ENCODE peak calls at places on chromosomes 4 and X, in seven cellular contexts. Y, F, Q, R, N, C and I are unnamed samples.

GRCh38 chr4:182724414-182724813 is 192.8 kb downstream of the DCTD start:
- DNase-seq in N (peak; percentile 2), R (no peak), Y (no peak), F (no peak), Q (peak; percentile 46), C (peak; percentile 59), I (no peak)

GRCh38 chrX:130523460-130524394 is 121.9 kb downstream of the RBMX2 start:
- DNase-seq in Y (no peak), F (no peak), N (no peak), R (peak; percentile 64), C (no peak), Q (peak; percentile 11), I (peak; percentile 6)

GRCh38 chrX:153873282-153874090 is 12.5 kb downstream of the L1CAM start:
- DNase-seq in Y (no peak), Q (no peak), N (no peak), R (no peak), F (no peak), C (no peak), I (no peak)

GRCh38 chr4:69707807-69708206 is 52.6 kb downstream of the SULT1B1 start:
- DNase-seq in C (no peak), Q (no peak), F (no peak), R (no peak), Y (no peak), N (no peak), I (no peak)

GRCh38 chr4:7652906-7653305 is 218.2 kb upstream of the PSAPL1 start:
- DNase-seq in C (no peak), Q (no peak), F (no peak), R (no peak), Y (no peak), N (no peak), I (no peak)

GRCh38 chrX:44282753-44283152 is 60.7 kb downstream of the EFHC2 start:
- DNase-seq in C (no peak), Y (no peak), F (no peak), Q (no peak), N (no peak), R (no peak), I (no peak)

GRCh38 chr4:62263454-62263853 is 1063.3 kb downstream of the ADGRL3 start:
- DNase-seq in R (no peak), Q (no peak), N (no peak), C (no peak), F (no peak), Y (no peak), I (no peak)

GRCh38 chr4:169293343-169294176 is 22.8 kb upstream of the SH3RF1 start:
- DNase-seq in N (no peak), R (no peak), Q (no peak), C (no peak), F (peak; percentile 24), Y (no peak), I (no peak)

GRCh38 chrX:126733874-126734273 is 85.7 kb upstream of the PRR32 start:
- DNase-seq in F (no peak), Y (no peak), N (no peak), Q (no peak), R (no peak), C (no peak), I (no peak)

GRCh38 chrX:104987063-104987462 is 233.4 kb downstream of the TEX13A start:
- DNase-seq in C (no peak), R (no peak), N (no peak), F (no peak), Y (no peak), Q (no peak), I (no peak)

GRCh38 chr4:145709843-145710242 is 29.9 kb downstream of the C4orf51 start:
- DNase-seq in R (no peak), N (peak; percentile 87), C (no peak), Y (no peak), Q (peak; percentile 90), F (no peak), I (no peak)

GRCh38 chrX:56802921-56803848 is 74.1 kb downstream of the NBDY start:
- DNase-seq in F (peak; percentile 58), R (no peak), N (no peak), C (no peak), Y (no peak), Q (peak; percentile 83), I (peak; percentile 88)

GRCh38 chr4:36841583-36842326 is 402.8 kb upstream of the NWD2 start:
- DNase-seq in N (no peak), Y (no peak), C (no peak), Q (peak; percentile 22), F (no peak), R (no peak), I (no peak)

GRCh38 chr4:111934294-111934693 is 211.0 kb upstream of the FAM241A start:
- DNase-seq in F (no peak), R (no peak), C (no peak), Q (peak; percentile 17), Y (no peak), N (no peak), I (no peak)

GRCh38 chr4:40918330-40918729 is 168.6 kb downstream of the NSUN7 start:
- DNase-seq in Y (no peak), R (peak; percentile 93), Q (peak; percentile 82), N (no peak), C (peak; percentile 21), F (no peak), I (peak; percentile 47)

GRCh38 chr4:91116861-91117260 is 989.7 kb downstream of the CCSER1 start:
- DNase-seq in R (no peak), Q (peak; percentile 3), Y (no peak), N (no peak), C (peak; percentile 1), F (no peak), I (no peak)

GRCh38 chr4:152536545-152537182 is 772 bp upstream of the FBXW7 start:
- DNase-seq in N (no peak), R (peak; percentile 67), Q (peak; percentile 62), C (peak; percentile 25), Y (no peak), F (peak; percentile 84), I (no peak)

GRCh38 chrX:11103006-11103405 is 8.1 kb upstream of the HCCS start:
- DNase-seq in C (no peak), F (no peak), R (no peak), Y (no peak), Q (no peak), N (no peak), I (no peak)

GRCh38 chr4:179415842-179416223 is 1973.6 kb upstream of the AGA start:
- DNase-seq in R (no peak), Q (peak; percentile 66), N (no peak), F (no peak), Y (no peak), C (no peak), I (no peak)

GRCh38 chrX:136747003-136747986 is 33.4 kb downstream of the ARHGEF6 start:
- DNase-seq in Q (peak; percentile 52), N (no peak), C (no peak), Y (no peak), F (no peak), R (no peak), I (no peak)

GRCh38 chrX:129980540-129981206 is 1.8 kb upstream of the BCORL1 start:
- DNase-seq in F (no peak), N (no peak), C (no peak), Y (no peak), R (peak; percentile 82), Q (peak; percentile 42), I (no peak)

GRCh38 chr4:4386296-4386735 is 586 bp upstream of the NSG1 start:
- DNase-seq in C (no peak), Q (no peak), R (no peak), F (peak; percentile 53), N (no peak), Y (no peak), I (peak; percentile 33)

GRCh38 chr4:158042591-158043030 is 130.2 kb downstream of the GASK1B start:
- DNase-seq in Y (no peak), R (no peak), F (no peak), N (no peak), C (no peak), Q (peak; percentile 72), I (no peak)

GRCh38 chrX:119685225-119686066 is 7.5 kb downstream of the SEPTIN6 start:
- DNase-seq in C (no peak), Q (no peak), Y (no peak), R (no peak), F (peak; percentile 71), N (no peak), I (no peak)

GRCh38 chr4:78818530-78818929 is 42.4 kb downstream of the BMP2K start:
- DNase-seq in F (no peak), C (no peak), R (no peak), Q (peak; percentile 7), Y (no peak), N (no peak), I (no peak)